ENCODE peak calls at places on chromosomes 16 and 17, in six cellular contexts. K is fibroblast of the aortic adventitia, D is non-pigmented ciliary epithelial cell, S is NCI-H510A treated with DMSO at 0.1 percent for 48 hours, W is sciatic nerve, Y is PC-9. E is an unnamed sample.

GRCh38 chr16:27728691-27729090 is 178.7 kb downstream of the KATNIP start:
- DNase-seq in W (no peak), S (peak; percentile 6), D (no peak), Y (no peak), K (no peak), E (peak; percentile 12)

GRCh38 chr16:80803341-80804060 is 897 bp downstream of the CDYL2 start:
- DNase-seq in K (no peak), D (no peak), S (peak; percentile 7), Y (no peak), W (peak; percentile 55), E (peak; percentile 25)

GRCh38 chr17:79835953-79836951 is 3.0 kb downstream of the CBX4 start:
- DNase-seq in D (no peak), K (no peak), Y (peak; percentile 64), S (peak; percentile 46), W (no peak), E (peak; percentile 97)

GRCh38 chr16:17768257-17768656 is 297.5 kb upstream of the XYLT1 start:
- DNase-seq in Y (no peak), W (no peak), K (peak; percentile 67), S (no peak), D (no peak), E (no peak)

GRCh38 chr17:3691539-3692166 is 4.3 kb downstream of the P2RX5 start:
- DNase-seq in Y (no peak), S (no peak), D (no peak), W (no peak), K (no peak), E (no peak)

GRCh38 chr16:48352648-48353347 is 32.4 kb downstream of the SIAH1 start:
- DNase-seq in K (no peak), D (no peak), Y (no peak), S (no peak), W (no peak), E (no peak)

GRCh38 chr17:37100231-37100630 is 151.5 kb downstream of the AATF start:
- DNase-seq in D (no peak), K (no peak), S (no peak), Y (no peak), W (no peak), E (no peak)

GRCh38 chr16:88613-89012 is 10.6 kb downstream of the MPG start:
- DNase-seq in D (no peak), Y (no peak), S (no peak), W (no peak), K (no peak), E (no peak)

GRCh38 chr16:49482690-49483089 is 109.1 kb downstream of the C16orf78 start:
- DNase-seq in W (peak; percentile 42), S (no peak), K (no peak), Y (no peak), D (no peak), E (peak; percentile 9)

GRCh38 chr16:12132850-12133249 is 156.3 kb downstream of the SNX29 start:
- DNase-seq in S (no peak), Y (no peak), W (no peak), K (no peak), D (no peak), E (no peak)

GRCh38 chr17:63841350-63842172 is 924 bp downstream of the SMARCD2 start:
- DNase-seq in D (no peak), Y (no peak), W (peak; percentile 79), S (peak; percentile 33), K (peak; percentile 47), E (peak; percentile 62)

GRCh38 chr16:12917653-12918052 is 16.3 kb downstream of the SHISA9 start:
- DNase-seq in W (no peak), K (no peak), Y (peak; percentile 55), S (no peak), D (no peak), E (no peak)

GRCh38 chr16:81421536-81421935 is 23.1 kb upstream of the CMIP start:
- DNase-seq in D (no peak), S (no peak), K (no peak), W (no peak), Y (peak; percentile 94), E (no peak)

GRCh38 chr16:66212426-66212825 is 154.1 kb upstream of the CDH5 start:
- DNase-seq in Y (no peak), W (no peak), D (no peak), S (peak; percentile 13), K (no peak), E (no peak)

GRCh38 chr16:66996983-66997358 is 8.6 kb downstream of the CES4A start:
- DNase-seq in S (no peak), Y (no peak), W (no peak), K (no peak), D (no peak), E (no peak)

GRCh38 chr16:47503936-47504335 is 42.8 kb downstream of the PHKB start:
- DNase-seq in K (no peak), W (no peak), Y (no peak), S (peak; percentile 37), D (no peak), E (peak; percentile 50)

GRCh38 chr17:7897090-7897489 is 8.5 kb downstream of the CHD3 start:
- DNase-seq in Y (no peak), K (no peak), W (no peak), S (no peak), D (no peak), E (no peak)

GRCh38 chr17:18110636-18111145 is 2.1 kb downstream of the MYO15A start:
- DNase-seq in S (no peak), K (no peak), W (no peak), Y (no peak), D (no peak), E (no peak)

GRCh38 chr17:79438045-79438444 is 172.8 kb downstream of the RBFOX3 start:
- DNase-seq in K (no peak), Y (no peak), S (no peak), W (no peak), D (no peak), E (no peak)

GRCh38 chr16:67445913-67446907 is 15.3 kb downstream of the HSD11B2 start:
- DNase-seq in K (no peak), W (no peak), Y (no peak), S (no peak), D (no peak), E (no peak)

GRCh38 chr16:89243664-89244063 is 26.2 kb downstream of the ZNF778 start:
- DNase-seq in Y (no peak), D (no peak), S (no peak), K (no peak), W (no peak), E (no peak)

GRCh38 chr17:37422971-37423625 is 16.4 kb downstream of the TADA2A start:
- DNase-seq in K (no peak), W (no peak), Y (no peak), S (no peak), D (no peak), E (no peak)

GRCh38 chr16:8847623-8848022 is 21.2 kb downstream of the CARHSP1 start:
- DNase-seq in S (no peak), D (no peak), Y (no peak), W (peak; percentile 61), K (no peak), E (no peak)

GRCh38 chr16:85522842-85523601 is 90.1 kb upstream of the GSE1 start:
- DNase-seq in K (peak; percentile 64), Y (peak; percentile 43), S (peak; percentile 48), D (no peak), W (no peak), E (peak; percentile 92)

GRCh38 chr16:83400234-83400633 is 407.5 kb upstream of the HSBP1 start:
- DNase-seq in S (peak; percentile 53), Y (no peak), K (no peak), D (no peak), W (no peak), E (no peak)

GRCh38 chr17:32445075-32445427 is 741 bp downstream of the PSMD11 start:
- DNase-seq in W (no peak), S (peak; percentile 13), K (peak; percentile 64), D (no peak), Y (peak; percentile 61), E (peak; percentile 59)

GRCh38 chr17:73315481-73315880 is 3.7 kb upstream of the CDC42EP4 start:
- DNase-seq in K (no peak), Y (no peak), W (no peak), D (no peak), S (no peak), E (no peak)

E was measured in NCI-H69.